ENCODE peak calls at places on chromosome 1, in six cellular contexts. F, E, H, O, U and V are unnamed samples.

GRCh38 chr1:185934476-185935189 is 200.4 kb downstream of the HMCN1 start:
- DNase-seq in F (no peak), E (no peak), H (no peak), O (no peak), U (no peak), V (no peak)

GRCh38 chr1:1827089-1827433 is 48.8 kb upstream of the NADK start:
- DNase-seq in F (no peak), E (no peak), H (no peak), O (no peak), U (no peak), V (no peak)

GRCh38 chr1:72285074-72285425 is 2.7 kb upstream of the NEGR1 start:
- DNase-seq in F (no peak), E (no peak), H (no peak), O (peak; percentile 69), U (no peak), V (no peak)

GRCh38 chr1:230282157-230282556 is 144.0 kb downstream of the PGBD5 start:
- DNase-seq in F (no peak), E (no peak), H (no peak), O (no peak), U (peak; percentile 25), V (no peak)

GRCh38 chr1:235075121-235075954 is 53.3 kb downstream of the TOMM20 start:
- DNase-seq in F (peak; percentile 53), E (peak; percentile 38), H (no peak), O (peak; percentile 71), U (peak; percentile 73), V (peak; percentile 83)

GRCh38 chr1:55893155-55893554 is 678.0 kb upstream of the USP24 start:
- DNase-seq in F (peak; percentile 37), E (no peak), H (peak; percentile 49), O (no peak), U (no peak), V (no peak)

GRCh38 chr1:225961659-225962439 is 20.8 kb upstream of the LEFTY2 start:
- DNase-seq in F (no peak), E (no peak), H (no peak), O (no peak), U (no peak), V (no peak)

GRCh38 chr1:88683848-88684481 is at the start of gene PKN2:
- DNase-seq in F (peak; percentile 92), E (peak; percentile 96), H (peak; percentile 98), O (peak; percentile 95), U (peak; percentile 98), V (peak; percentile 99)

GRCh38 chr1:76294470-76295194 is 220.1 kb downstream of the ST6GALNAC3 start:
- DNase-seq in F (no peak), E (no peak), H (peak; percentile 26), O (no peak), U (no peak), V (no peak)

GRCh38 chr1:206867261-206867660 is 1.8 kb downstream of the IL20 start:
- DNase-seq in F (no peak), E (no peak), H (no peak), O (no peak), U (no peak), V (no peak)

GRCh38 chr1:154846921-154847442 is 23.1 kb downstream of the KCNN3 start:
- DNase-seq in F (no peak), E (no peak), H (no peak), O (no peak), U (no peak), V (no peak)

GRCh38 chr1:224061436-224061835 is 52.5 kb upstream of the FBXO28 start:
- DNase-seq in F (no peak), E (no peak), H (no peak), O (no peak), U (no peak), V (no peak)

GRCh38 chr1:157134442-157134841 is 3.8 kb downstream of the ETV3 start:
- DNase-seq in F (no peak), E (no peak), H (no peak), O (no peak), U (no peak), V (no peak)

GRCh38 chr1:200173097-200173629 is 145.7 kb downstream of the NR5A2 start:
- DNase-seq in F (no peak), E (no peak), H (no peak), O (no peak), U (no peak), V (no peak)